ENCODE peak calls at places on chromosomes 13 and 19, in nine cellular contexts. One of them, this sample, is unnamed.

GRCh38 chr19:1343026-1343425 is 40.7 kb upstream of the NDUFS7 start:
- DNase-seq in breast epithelium: no peak
- DNase-seq in stimulated activated CD4-positive, alpha-beta T cell treated with anti-CD3 and anti-CD28 coated beads, Interleukin-2, amount 100 ng/mL, for 24 hours: no peak
- DNase-seq in suprapubic skin: no peak
- DNase-seq in small intestine: no peak
- DNase-seq in NCI-H774: no peak
- DNase-seq in heart left ventricle: no peak
- DNase-seq in astrocyte: no peak
- DNase-seq in OCI-LY7: no peak
- DNase-seq in this sample: peak

GRCh38 chr19:38932425-38933179 is 1.9 kb downstream of the MRPS12 start:
- DNase-seq in breast epithelium: no peak
- DNase-seq in NCI-H774: no peak
- DNase-seq in suprapubic skin: no peak
- DNase-seq in astrocyte: peak
- DNase-seq in OCI-LY7: peak
- DNase-seq in small intestine: peak
- DNase-seq in stimulated activated CD4-positive, alpha-beta T cell treated with anti-CD3 and anti-CD28 coated beads, Interleukin-2, amount 100 ng/mL, for 24 hours: peak
- DNase-seq in heart left ventricle: no peak
- DNase-seq in this sample: peak

GRCh38 chr13:27203854-27204253 is 32.2 kb upstream of the USP12 start:
- DNase-seq in OCI-LY7: no peak
- DNase-seq in NCI-H774: no peak
- DNase-seq in heart left ventricle: no peak
- DNase-seq in breast epithelium: no peak
- DNase-seq in small intestine: peak
- DNase-seq in suprapubic skin: no peak
- DNase-seq in stimulated activated CD4-positive, alpha-beta T cell treated with anti-CD3 and anti-CD28 coated beads, Interleukin-2, amount 100 ng/mL, for 24 hours: no peak
- DNase-seq in astrocyte: no peak
- DNase-seq in this sample: peak

GRCh38 chr13:87698268-87698667 is 27.1 kb downstream of the SLITRK5 start:
- DNase-seq in heart left ventricle: no peak
- DNase-seq in OCI-LY7: no peak
- DNase-seq in astrocyte: no peak
- DNase-seq in NCI-H774: no peak
- DNase-seq in breast epithelium: no peak
- DNase-seq in suprapubic skin: no peak
- DNase-seq in small intestine: no peak
- DNase-seq in stimulated activated CD4-positive, alpha-beta T cell treated with anti-CD3 and anti-CD28 coated beads, Interleukin-2, amount 100 ng/mL, for 24 hours: no peak
- DNase-seq in this sample: no peak

GRCh38 chr13:85719749-85720148 is 79.5 kb downstream of the SLITRK6 start:
- DNase-seq in astrocyte: no peak
- DNase-seq in NCI-H774: no peak
- DNase-seq in suprapubic skin: no peak
- DNase-seq in breast epithelium: no peak
- DNase-seq in small intestine: no peak
- DNase-seq in OCI-LY7: no peak
- DNase-seq in stimulated activated CD4-positive, alpha-beta T cell treated with anti-CD3 and anti-CD28 coated beads, Interleukin-2, amount 100 ng/mL, for 24 hours: no peak
- DNase-seq in heart left ventricle: no peak
- DNase-seq in this sample: no peak

GRCh38 chr13:51793570-51794273 is 10.2 kb downstream of the DHRS12 start:
- DNase-seq in heart left ventricle: no peak
- DNase-seq in breast epithelium: no peak
- DNase-seq in small intestine: no peak
- DNase-seq in stimulated activated CD4-positive, alpha-beta T cell treated with anti-CD3 and anti-CD28 coated beads, Interleukin-2, amount 100 ng/mL, for 24 hours: peak
- DNase-seq in suprapubic skin: no peak
- DNase-seq in NCI-H774: no peak
- DNase-seq in astrocyte: peak
- DNase-seq in OCI-LY7: peak
- DNase-seq in this sample: peak

GRCh38 chr19:3606174-3606689 is 443 bp downstream of the TBXA2R start:
- DNase-seq in suprapubic skin: peak
- DNase-seq in small intestine: peak
- DNase-seq in heart left ventricle: no peak
- DNase-seq in NCI-H774: peak
- DNase-seq in breast epithelium: peak
- DNase-seq in astrocyte: no peak
- DNase-seq in stimulated activated CD4-positive, alpha-beta T cell treated with anti-CD3 and anti-CD28 coated beads, Interleukin-2, amount 100 ng/mL, for 24 hours: peak
- DNase-seq in OCI-LY7: no peak
- DNase-seq in this sample: no peak

GRCh38 chr19:50460161-50460765 is 16.0 kb upstream of the EMC10 start:
- DNase-seq in NCI-H774: no peak
- DNase-seq in small intestine: no peak
- DNase-seq in stimulated activated CD4-positive, alpha-beta T cell treated with anti-CD3 and anti-CD28 coated beads, Interleukin-2, amount 100 ng/mL, for 24 hours: no peak
- DNase-seq in OCI-LY7: peak
- DNase-seq in suprapubic skin: no peak
- DNase-seq in heart left ventricle: no peak
- DNase-seq in breast epithelium: no peak
- DNase-seq in astrocyte: peak
- DNase-seq in this sample: peak

GRCh38 chr13:31207630-31208549 is 8.1 kb downstream of the B3GLCT start:
- DNase-seq in OCI-LY7: no peak
- DNase-seq in stimulated activated CD4-positive, alpha-beta T cell treated with anti-CD3 and anti-CD28 coated beads, Interleukin-2, amount 100 ng/mL, for 24 hours: no peak
- DNase-seq in breast epithelium: no peak
- DNase-seq in heart left ventricle: peak
- DNase-seq in suprapubic skin: no peak
- DNase-seq in astrocyte: peak
- DNase-seq in NCI-H774: no peak
- DNase-seq in small intestine: no peak
- DNase-seq in this sample: peak

GRCh38 chr13:33758113-33758512 is 59.8 kb upstream of the RFC3 start:
- DNase-seq in NCI-H774: no peak
- DNase-seq in heart left ventricle: no peak
- DNase-seq in stimulated activated CD4-positive, alpha-beta T cell treated with anti-CD3 and anti-CD28 coated beads, Interleukin-2, amount 100 ng/mL, for 24 hours: no peak
- DNase-seq in OCI-LY7: no peak
- DNase-seq in astrocyte: no peak
- DNase-seq in breast epithelium: no peak
- DNase-seq in suprapubic skin: no peak
- DNase-seq in small intestine: no peak
- DNase-seq in this sample: no peak

GRCh38 chr19:6947745-6948144 is 60.4 kb downstream of the ADGRE1 start:
- DNase-seq in breast epithelium: no peak
- DNase-seq in small intestine: no peak
- DNase-seq in NCI-H774: no peak
- DNase-seq in stimulated activated CD4-positive, alpha-beta T cell treated with anti-CD3 and anti-CD28 coated beads, Interleukin-2, amount 100 ng/mL, for 24 hours: peak
- DNase-seq in suprapubic skin: no peak
- DNase-seq in OCI-LY7: no peak
- DNase-seq in heart left ventricle: no peak
- DNase-seq in astrocyte: peak
- DNase-seq in this sample: no peak

GRCh38 chr13:100608906-100609305 is 20.3 kb upstream of the GGACT start:
- DNase-seq in OCI-LY7: no peak
- DNase-seq in stimulated activated CD4-positive, alpha-beta T cell treated with anti-CD3 and anti-CD28 coated beads, Interleukin-2, amount 100 ng/mL, for 24 hours: peak
- DNase-seq in NCI-H774: no peak
- DNase-seq in breast epithelium: no peak
- DNase-seq in astrocyte: peak
- DNase-seq in heart left ventricle: no peak
- DNase-seq in suprapubic skin: no peak
- DNase-seq in small intestine: peak
- DNase-seq in this sample: no peak

GRCh38 chr19:54041969-54042606 is 21.6 kb downstream of the VSTM1 start:
- DNase-seq in stimulated activated CD4-positive, alpha-beta T cell treated with anti-CD3 and anti-CD28 coated beads, Interleukin-2, amount 100 ng/mL, for 24 hours: no peak
- DNase-seq in NCI-H774: no peak
- DNase-seq in OCI-LY7: no peak
- DNase-seq in astrocyte: no peak
- DNase-seq in suprapubic skin: no peak
- DNase-seq in heart left ventricle: no peak
- DNase-seq in breast epithelium: no peak
- DNase-seq in small intestine: no peak
- DNase-seq in this sample: no peak

GRCh38 chr19:2097330-2098327 is 914 bp downstream of the IZUMO4 start:
- DNase-seq in astrocyte: no peak
- DNase-seq in stimulated activated CD4-positive, alpha-beta T cell treated with anti-CD3 and anti-CD28 coated beads, Interleukin-2, amount 100 ng/mL, for 24 hours: peak
- DNase-seq in NCI-H774: no peak
- DNase-seq in heart left ventricle: no peak
- DNase-seq in suprapubic skin: no peak
- DNase-seq in small intestine: no peak
- DNase-seq in OCI-LY7: peak
- DNase-seq in breast epithelium: no peak
- DNase-seq in this sample: no peak

GRCh38 chr19:42032428-42032827 is 37.6 kb downstream of the GRIK5 start:
- DNase-seq in breast epithelium: no peak
- DNase-seq in suprapubic skin: no peak
- DNase-seq in stimulated activated CD4-positive, alpha-beta T cell treated with anti-CD3 and anti-CD28 coated beads, Interleukin-2, amount 100 ng/mL, for 24 hours: no peak
- DNase-seq in NCI-H774: peak
- DNase-seq in heart left ventricle: no peak
- DNase-seq in small intestine: peak
- DNase-seq in OCI-LY7: no peak
- DNase-seq in astrocyte: no peak
- DNase-seq in this sample: no peak

GRCh38 chr19:811007-811434 is 10.7 kb downstream of the PLPPR3 start:
- DNase-seq in astrocyte: no peak
- DNase-seq in OCI-LY7: no peak
- DNase-seq in breast epithelium: no peak
- DNase-seq in suprapubic skin: no peak
- DNase-seq in small intestine: no peak
- DNase-seq in heart left ventricle: no peak
- DNase-seq in stimulated activated CD4-positive, alpha-beta T cell treated with anti-CD3 and anti-CD28 coated beads, Interleukin-2, amount 100 ng/mL, for 24 hours: peak
- DNase-seq in NCI-H774: no peak
- DNase-seq in this sample: no peak

GRCh38 chr19:1307320-1307719 is 21.6 kb downstream of the EFNA2 start:
- DNase-seq in OCI-LY7: no peak
- DNase-seq in suprapubic skin: no peak
- DNase-seq in NCI-H774: no peak
- DNase-seq in breast epithelium: no peak
- DNase-seq in small intestine: no peak
- DNase-seq in astrocyte: no peak
- DNase-seq in stimulated activated CD4-positive, alpha-beta T cell treated with anti-CD3 and anti-CD28 coated beads, Interleukin-2, amount 100 ng/mL, for 24 hours: no peak
- DNase-seq in heart left ventricle: no peak
- DNase-seq in this sample: no peak

GRCh38 chr13:95228130-95228529 is 73.1 kb downstream of the ABCC4 start:
- DNase-seq in stimulated activated CD4-positive, alpha-beta T cell treated with anti-CD3 and anti-CD28 coated beads, Interleukin-2, amount 100 ng/mL, for 24 hours: no peak
- DNase-seq in breast epithelium: no peak
- DNase-seq in OCI-LY7: no peak
- DNase-seq in heart left ventricle: no peak
- DNase-seq in astrocyte: no peak
- DNase-seq in suprapubic skin: no peak
- DNase-seq in NCI-H774: no peak
- DNase-seq in small intestine: no peak
- DNase-seq in this sample: no peak

GRCh38 chr19:1970806-1971502 is 30.0 kb downstream of the CSNK1G2 start:
- DNase-seq in astrocyte: no peak
- DNase-seq in NCI-H774: no peak
- DNase-seq in breast epithelium: no peak
- DNase-seq in heart left ventricle: no peak
- DNase-seq in suprapubic skin: no peak
- DNase-seq in small intestine: no peak
- DNase-seq in stimulated activated CD4-positive, alpha-beta T cell treated with anti-CD3 and anti-CD28 coated beads, Interleukin-2, amount 100 ng/mL, for 24 hours: no peak
- DNase-seq in OCI-LY7: no peak
- DNase-seq in this sample: no peak

GRCh38 chr13:39102981-39103490 is 64.8 kb downstream of the NHLRC3 start:
- DNase-seq in suprapubic skin: no peak
- DNase-seq in stimulated activated CD4-positive, alpha-beta T cell treated with anti-CD3 and anti-CD28 coated beads, Interleukin-2, amount 100 ng/mL, for 24 hours: no peak
- DNase-seq in astrocyte: no peak
- DNase-seq in breast epithelium: no peak
- DNase-seq in small intestine: no peak
- DNase-seq in OCI-LY7: no peak
- DNase-seq in heart left ventricle: no peak
- DNase-seq in NCI-H774: no peak
- DNase-seq in this sample: no peak

GRCh38 chr13:110610955-110611595 is 4.3 kb upstream of the NAXD start:
- DNase-seq in suprapubic skin: no peak
- DNase-seq in OCI-LY7: no peak
- DNase-seq in breast epithelium: no peak
- DNase-seq in astrocyte: peak
- DNase-seq in small intestine: peak
- DNase-seq in heart left ventricle: no peak
- DNase-seq in stimulated activated CD4-positive, alpha-beta T cell treated with anti-CD3 and anti-CD28 coated beads, Interleukin-2, amount 100 ng/mL, for 24 hours: no peak
- DNase-seq in NCI-H774: no peak
- DNase-seq in this sample: no peak

GRCh38 chr19:14404322-14404721 is 14.8 kb downstream of the DDX39A start:
- DNase-seq in small intestine: no peak
- DNase-seq in astrocyte: no peak
- DNase-seq in stimulated activated CD4-positive, alpha-beta T cell treated with anti-CD3 and anti-CD28 coated beads, Interleukin-2, amount 100 ng/mL, for 24 hours: no peak
- DNase-seq in NCI-H774: peak
- DNase-seq in suprapubic skin: no peak
- DNase-seq in breast epithelium: no peak
- DNase-seq in OCI-LY7: no peak
- DNase-seq in heart left ventricle: no peak
- DNase-seq in this sample: no peak

GRCh38 chr13:35356572-35356971 is 119.9 kb downstream of the MAB21L1 start:
- DNase-seq in stimulated activated CD4-positive, alpha-beta T cell treated with anti-CD3 and anti-CD28 coated beads, Interleukin-2, amount 100 ng/mL, for 24 hours: no peak
- DNase-seq in suprapubic skin: no peak
- DNase-seq in astrocyte: no peak
- DNase-seq in NCI-H774: no peak
- DNase-seq in OCI-LY7: peak
- DNase-seq in breast epithelium: no peak
- DNase-seq in small intestine: no peak
- DNase-seq in heart left ventricle: no peak
- DNase-seq in this sample: no peak

GRCh38 chr19:50325310-50326100 is 3.7 kb downstream of the KCNC3 start:
- DNase-seq in OCI-LY7: peak
- DNase-seq in stimulated activated CD4-positive, alpha-beta T cell treated with anti-CD3 and anti-CD28 coated beads, Interleukin-2, amount 100 ng/mL, for 24 hours: peak
- DNase-seq in astrocyte: no peak
- DNase-seq in suprapubic skin: no peak
- DNase-seq in NCI-H774: peak
- DNase-seq in breast epithelium: no peak
- DNase-seq in heart left ventricle: peak
- DNase-seq in small intestine: peak
- DNase-seq in this sample: peak

GRCh38 chr19:4495471-4495870 is 22.8 kb downstream of the PLIN4 start:
- DNase-seq in NCI-H774: no peak
- DNase-seq in astrocyte: no peak
- DNase-seq in suprapubic skin: no peak
- DNase-seq in OCI-LY7: peak
- DNase-seq in stimulated activated CD4-positive, alpha-beta T cell treated with anti-CD3 and anti-CD28 coated beads, Interleukin-2, amount 100 ng/mL, for 24 hours: no peak
- DNase-seq in heart left ventricle: no peak
- DNase-seq in small intestine: peak
- DNase-seq in breast epithelium: no peak
- DNase-seq in this sample: no peak

This sample was measured in amniotic epithelial cell.